ENCODE peak calls at places on chromosomes 16 and 17, in seven cellular contexts. Y is GM23338, H is body of pancreas, R is colonic mucosa, X is astrocyte of the spinal cord, P is psoas muscle, Q is esophagus squamous epithelium. Z is an unnamed sample.

GRCh38 chr16:81641403-81642106 is 137.5 kb upstream of the PLCG2 start:
- DNase-seq in Y (peak), H (peak), R (no peak), X (no peak), P (no peak), Q (no peak), Z (peak)

GRCh38 chr17:77665833-77666232 is 292.7 kb upstream of the TNRC6C start:
- DNase-seq in Y (no peak), H (no peak), R (no peak), X (no peak), P (no peak), Q (no peak), Z (no peak)

GRCh38 chr17:10125761-10126553 is 72.4 kb downstream of the GAS7 start:
- DNase-seq in Y (no peak), H (no peak), R (no peak), X (no peak), P (no peak), Q (no peak), Z (peak)

GRCh38 chr16:84709609-84710008 is 9.8 kb downstream of the USP10 start:
- DNase-seq in Y (no peak), H (no peak), R (no peak), X (no peak), P (no peak), Q (no peak), Z (no peak)

GRCh38 chr17:66165537-66166123 is 26.3 kb downstream of the CEP112 start:
- DNase-seq in Y (peak), H (no peak), R (no peak), X (peak), P (no peak), Q (no peak), Z (peak)

GRCh38 chr16:2835638-2836493 is 5.8 kb downstream of the ZG16B start:
- DNase-seq in Y (peak), H (peak), R (peak), X (peak), P (peak), Q (no peak), Z (no peak)

GRCh38 chr17:7191571-7192270 is 12.6 kb upstream of the ASGR1 start:
- DNase-seq in Y (peak), H (peak), R (peak), X (no peak), P (no peak), Q (no peak), Z (peak)

GRCh38 chr16:27920391-27920891 is 143.1 kb downstream of the GSG1L start:
- DNase-seq in Y (peak), H (no peak), R (no peak), X (no peak), P (no peak), Q (no peak), Z (peak)

GRCh38 chr16:54285414-54286066 is 1.0 kb downstream of the IRX3 start:
- DNase-seq in Y (peak), H (no peak), R (no peak), X (peak), P (peak), Q (no peak), Z (peak)

GRCh38 chr16:6170022-6170421 is 1072.4 kb upstream of the EEF2KMT start:
- DNase-seq in Y (no peak), H (no peak), R (no peak), X (no peak), P (no peak), Q (no peak), Z (no peak)

GRCh38 chr16:48608871-48609452 is 1.0 kb downstream of the N4BP1 start:
- DNase-seq in Y (no peak), H (no peak), R (no peak), X (no peak), P (no peak), Q (no peak), Z (no peak)

DNA sequence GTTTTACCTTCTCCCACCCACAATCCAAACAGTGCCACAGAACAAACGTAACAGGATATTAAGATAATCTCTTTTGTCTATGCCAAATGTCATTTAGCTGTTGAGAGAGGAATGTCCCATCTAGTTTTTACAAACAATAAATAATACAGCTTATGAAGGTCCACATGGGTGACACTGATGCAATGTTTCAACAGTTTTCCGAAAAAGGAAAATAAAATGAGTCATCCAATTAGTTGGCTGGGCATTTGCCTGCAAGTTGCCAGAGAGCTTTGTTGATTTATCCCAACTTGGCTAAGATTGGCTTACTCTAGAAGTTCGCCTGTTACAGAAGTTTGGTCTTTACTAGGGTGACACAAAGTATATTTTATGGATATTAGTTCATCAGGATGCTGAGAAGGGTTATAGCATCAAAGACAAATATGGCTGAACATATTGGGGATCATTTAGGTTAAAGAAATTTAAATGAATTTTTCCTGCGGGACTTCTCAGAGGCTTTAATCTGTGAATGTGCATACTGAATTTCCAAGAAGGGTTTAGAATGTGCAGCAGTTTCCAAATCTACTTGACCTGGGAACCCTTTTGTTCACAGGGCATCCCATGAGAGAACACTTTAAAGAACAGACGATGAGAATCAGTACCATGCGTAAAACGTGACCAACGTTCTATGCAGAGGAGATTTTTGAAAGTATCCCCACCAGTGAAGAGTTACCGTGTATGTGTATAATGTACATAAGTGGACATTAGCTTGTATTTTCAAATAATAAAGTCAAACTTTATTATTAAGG is 73.1 kb downstream of the CDH13 start:
- DNase-seq in Y (no peak), H (no peak), R (peak), X (peak), P (no peak), Q (no peak), Z (no peak)
- H3K4me3 ChIP-seq in Y (no peak), H (no peak), R (no peak), X (no peak), P (no peak), Q (no peak), Z (no peak)

GRCh38 chr17:27282054-27282501 is 11.8 kb upstream of the WSB1 start:
- DNase-seq in Y (no peak), H (no peak), R (no peak), X (no peak), P (no peak), Q (no peak), Z (no peak)

GRCh38 chr17:27281438-27281837 is 12.5 kb upstream of the WSB1 start:
- DNase-seq in Y (no peak), H (no peak), R (no peak), X (no peak), P (no peak), Q (no peak), Z (no peak)

GRCh38 chr17:27280527-27280926 is 13.4 kb upstream of the WSB1 start:
- DNase-seq in Y (no peak), H (no peak), R (no peak), X (no peak), P (no peak), Q (no peak), Z (no peak)

GRCh38 chr17:27276653-27277156 is 17.2 kb upstream of the WSB1 start:
- DNase-seq in Y (peak), H (no peak), R (no peak), X (no peak), P (no peak), Q (no peak), Z (peak)
- H3K4me3 ChIP-seq in Y (peak), H (no peak), R (no peak), X (no peak), P (no peak), Q (no peak), Z (peak)

GRCh38 chr17:39923836-39924690 is 3.3 kb downstream of the ORMDL3 start:
- DNase-seq in Y (no peak), H (no peak), R (no peak), X (peak), P (no peak), Q (no peak), Z (peak)

GRCh38 chr17:39926135-39926587 is 1.2 kb downstream of the ORMDL3 start:
- DNase-seq in Y (no peak), H (no peak), R (no peak), X (no peak), P (no peak), Q (no peak), Z (no peak)

GRCh38 chr17:39924691-39925055 is 2.7 kb downstream of the ORMDL3 start:
- DNase-seq in Y (no peak), H (no peak), R (no peak), X (no peak), P (no peak), Q (no peak), Z (no peak)

GRCh38 chr17:39926588-39927100 is 757 bp downstream of the ORMDL3 start:
- DNase-seq in Y (peak), H (peak), R (peak), X (peak), P (no peak), Q (no peak), Z (peak)

DNA sequence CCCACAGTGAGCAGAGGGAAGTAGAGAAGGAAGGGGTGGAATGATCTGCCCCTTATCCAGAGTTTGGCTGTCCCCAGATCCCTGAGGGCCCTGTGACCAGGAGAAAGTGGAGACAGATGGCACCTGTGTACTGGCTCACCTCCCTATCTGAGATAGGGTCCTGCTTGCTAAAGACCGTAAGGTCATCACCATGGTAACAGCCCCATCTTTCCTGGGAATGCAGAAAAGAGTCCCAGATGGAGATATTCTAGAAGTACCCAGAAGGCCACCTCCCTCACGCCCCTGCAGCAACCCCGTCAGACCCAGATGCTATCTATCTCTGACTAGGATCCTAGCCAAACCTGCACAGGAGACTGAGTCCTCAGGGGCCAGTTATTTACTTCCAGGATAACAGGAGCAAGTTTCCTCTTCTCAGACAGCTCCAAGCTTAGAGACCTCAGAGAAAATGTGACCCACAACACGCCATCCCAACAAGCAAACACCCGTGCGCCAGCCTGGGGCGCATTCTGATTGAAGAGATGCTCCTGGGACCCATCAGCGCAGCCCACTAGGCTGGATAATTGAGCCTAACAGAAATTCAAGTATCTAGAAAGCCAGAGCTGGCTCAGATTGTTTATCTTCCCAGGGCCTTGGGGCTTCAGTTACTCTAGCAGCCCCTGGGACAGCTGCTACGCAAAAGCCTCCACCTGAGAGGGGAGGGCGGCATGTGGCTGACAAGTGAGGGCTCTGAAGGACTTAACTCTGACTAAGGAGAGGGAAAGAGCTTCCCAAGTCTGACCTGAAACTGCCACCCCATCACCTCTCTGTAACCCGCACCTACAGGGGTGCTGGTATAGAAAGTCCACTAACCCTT is 1.9 kb downstream of the ORMDL3 start:
- DNase-seq in Y (peak), H (no peak), R (no peak), X (no peak), P (no peak), Q (no peak), Z (no peak)
- H3K4me3 ChIP-seq in Y (peak), H (no peak), R (peak), X (no peak), P (no peak), Q (no peak), Z (no peak)

GRCh38 chr17:82400830-82401229 is 17.3 kb upstream of the HEXD start:
- DNase-seq in Y (no peak), H (no peak), R (peak), X (no peak), P (no peak), Q (no peak), Z (no peak)

GRCh38 chr17:82399601-82400101 is 18.5 kb upstream of the HEXD start:
- DNase-seq in Y (no peak), H (no peak), R (no peak), X (no peak), P (peak), Q (no peak), Z (no peak)

GRCh38 chr17:82400206-82400605 is 17.9 kb upstream of the HEXD start:
- DNase-seq in Y (no peak), H (no peak), R (no peak), X (no peak), P (no peak), Q (no peak), Z (no peak)

GRCh38 chr17:82397449-82398335 is 20.5 kb upstream of the HEXD start:
- DNase-seq in Y (no peak), H (no peak), R (no peak), X (no peak), P (peak), Q (no peak), Z (no peak)

DNA sequence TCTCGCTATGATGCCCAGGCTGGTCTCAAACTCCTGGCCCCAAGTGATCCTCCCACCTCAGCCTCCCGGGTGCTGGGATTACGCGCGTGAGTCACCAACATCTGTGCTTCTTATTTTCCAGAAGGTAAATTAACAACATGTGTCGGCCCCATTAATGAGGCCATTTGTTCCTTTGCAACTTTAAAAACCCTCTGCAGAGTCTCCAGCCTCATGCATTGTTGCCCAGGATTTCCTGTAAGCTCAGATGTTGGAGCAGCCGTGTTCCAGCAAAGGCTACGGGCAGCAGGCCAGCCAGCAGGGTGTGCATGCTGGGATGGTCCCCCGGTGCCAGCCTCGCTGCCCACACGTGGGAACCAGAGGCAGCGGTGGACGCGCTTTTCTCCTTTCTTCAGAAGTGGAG is 19.1 kb upstream of the HEXD start:
- DNase-seq in Y (no peak), H (no peak), R (no peak), X (peak), P (peak), Q (no peak), Z (no peak)
- H3K4me3 ChIP-seq in Y (no peak), H (no peak), R (no peak), X (no peak), P (no peak), Q (no peak), Z (no peak)

GRCh38 chr17:81254955-81255717 is 16.0 kb downstream of the NDUFAF8 start:
- DNase-seq in Y (peak), H (peak), R (peak), X (peak), P (peak), Q (no peak), Z (peak)
- H3K4me3 ChIP-seq in Y (no peak), H (no peak), R (no peak), X (no peak), P (peak), Q (no peak), Z (no peak)

GRCh38 chr16:88770459-88771293 is 14.3 kb downstream of the PIEZO1 start:
- DNase-seq in Y (peak), H (peak), R (peak), X (peak), P (peak), Q (no peak), Z (peak)

GRCh38 chr16:88774544-88775393 is 10.3 kb downstream of the PIEZO1 start:
- DNase-seq in Y (no peak), H (no peak), R (no peak), X (no peak), P (peak), Q (no peak), Z (no peak)

GRCh38 chr16:88773812-88774291 is 11.2 kb downstream of the PIEZO1 start:
- DNase-seq in Y (peak), H (no peak), R (peak), X (peak), P (peak), Q (no peak), Z (peak)

GRCh38 chr16:88771294-88771772 is 13.7 kb downstream of the PIEZO1 start:
- DNase-seq in Y (no peak), H (no peak), R (no peak), X (no peak), P (peak), Q (no peak), Z (no peak)

DNA sequence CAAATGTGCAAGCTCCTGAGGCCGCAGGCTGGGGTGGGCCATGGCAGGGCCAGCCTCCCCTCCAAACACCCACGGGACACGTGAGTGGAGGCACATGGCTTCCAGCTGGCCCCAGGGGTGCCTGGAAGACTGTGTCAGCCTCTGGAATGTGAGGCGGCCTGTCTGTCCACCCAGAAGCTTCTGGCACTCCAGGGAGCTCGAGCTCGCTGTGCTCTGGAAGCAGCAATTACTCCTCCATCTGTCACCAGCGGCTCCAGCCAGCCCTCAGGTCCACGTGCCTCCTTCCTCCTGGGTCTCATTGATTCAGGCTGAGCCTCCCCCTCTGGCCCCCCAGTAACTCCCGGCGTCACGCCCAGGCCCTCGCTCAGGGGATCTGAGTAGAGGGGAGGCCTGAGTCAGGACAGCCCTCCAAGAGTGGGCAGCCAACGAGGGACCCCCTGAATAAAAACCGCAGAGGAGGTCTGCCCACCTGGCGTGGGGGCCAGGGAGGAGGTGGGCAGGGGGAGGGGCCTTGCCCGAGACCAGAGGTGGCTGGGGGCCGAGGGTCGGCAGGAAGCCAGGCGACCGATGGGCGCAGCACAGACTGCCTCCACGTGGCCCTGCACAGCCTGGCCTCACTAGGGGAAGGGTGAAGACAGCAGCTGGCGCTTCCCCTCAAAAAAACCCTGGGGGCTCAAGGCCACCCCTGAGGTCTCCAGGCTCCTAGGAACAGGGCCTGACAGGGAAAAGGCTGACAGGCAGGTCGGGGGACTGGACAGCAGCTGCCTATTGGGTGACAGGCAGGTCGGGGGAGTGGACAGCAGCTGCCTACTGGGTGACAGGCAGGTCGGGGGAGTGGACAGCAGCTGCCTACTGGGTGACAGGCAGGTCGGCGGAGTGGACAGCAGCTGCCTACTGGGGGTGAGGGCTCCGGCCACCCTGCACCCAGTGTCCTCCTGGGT is 11.9 kb downstream of the PIEZO1 start:
- DNase-seq in Y (no peak), H (peak), R (no peak), X (peak), P (peak), Q (no peak), Z (peak)
- H3K4me3 ChIP-seq in Y (no peak), H (no peak), R (no peak), X (no peak), P (no peak), Q (no peak), Z (no peak)

GRCh38 chr17:80877829-80878303 is 113.8 kb upstream of the CHMP6 start:
- DNase-seq in Y (no peak), H (no peak), R (no peak), X (no peak), P (peak), Q (no peak), Z (no peak)
- H3K4me3 ChIP-seq in Y (no peak), H (no peak), R (no peak), X (no peak), P (no peak), Q (no peak), Z (no peak)

GRCh38 chr17:40113110-40113960 is 8.4 kb upstream of the MSL1 start:
- DNase-seq in Y (peak), H (peak), R (peak), X (peak), P (peak), Q (peak), Z (peak)
- H3K4me3 ChIP-seq in Y (peak), H (no peak), R (peak), X (peak), P (peak), Q (peak), Z (peak)

DNA sequence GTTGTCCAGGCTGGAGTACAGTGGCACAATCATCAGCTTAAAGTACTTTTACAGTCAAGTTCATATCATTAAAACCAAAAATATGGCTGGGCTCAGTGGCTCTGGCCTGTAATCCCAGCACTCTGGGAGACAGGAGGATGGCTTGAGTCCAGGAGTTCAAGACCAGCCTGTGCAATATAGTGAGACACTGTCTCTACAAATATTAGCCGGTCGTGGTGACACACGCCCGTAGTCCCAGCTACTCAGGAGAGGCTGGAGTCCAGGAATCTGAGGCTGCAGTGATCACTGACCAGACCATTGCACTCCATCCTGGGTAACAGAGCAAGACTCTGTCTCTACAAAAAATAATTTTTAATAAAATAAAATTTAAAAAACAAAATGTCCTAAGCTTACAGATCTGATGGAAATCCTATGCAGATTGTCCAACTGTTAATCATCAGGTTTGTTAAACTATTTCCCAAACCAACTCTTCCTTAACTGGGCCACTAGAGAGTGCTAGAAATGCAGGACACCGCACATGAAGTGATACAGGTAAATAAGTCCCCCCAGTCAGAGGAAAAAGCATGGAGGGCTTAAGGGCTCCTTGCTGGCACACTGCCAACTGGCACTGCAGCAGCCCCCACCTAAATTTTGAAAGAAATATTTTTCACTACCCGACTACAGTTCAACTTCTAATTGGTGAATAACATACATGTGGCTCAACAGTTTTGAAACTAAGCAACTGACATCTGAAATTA is 2.8 kb downstream of the USP22 start:
- DNase-seq in Y (peak), H (peak), R (peak), X (peak), P (no peak), Q (no peak), Z (peak)
- H3K4me3 ChIP-seq in Y (peak), H (no peak), R (peak), X (peak), P (peak), Q (no peak), Z (peak)

GRCh38 chr17:44263360-44263902 is 4.5 kb downstream of the SLC4A1 start:
- DNase-seq in Y (no peak), H (no peak), R (no peak), X (no peak), P (no peak), Q (no peak), Z (no peak)
- H3K4me3 ChIP-seq in Y (no peak), H (no peak), R (no peak), X (no peak), P (no peak), Q (no peak), Z (no peak)